ENCODE peak calls at places on chromosomes 12 and 14, in five cellular contexts. B is SK-N-SH, N is AG10803, M is foreskin fibroblast, X is PC-3. V is an unnamed sample.

GRCh38 chr14:22184157-22185025 is 404.6 kb downstream of the DAD1 start:
- DNase-seq in M (no peak), N (no peak), X (peak; percentile 30), B (no peak), V (no peak)

GRCh38 chr14:104249092-104249491 is 110.7 kb downstream of the KIF26A start:
- DNase-seq in X (no peak), B (no peak), M (no peak), N (no peak), V (no peak)

GRCh38 chr12:11830298-11830937 is 180.9 kb downstream of the ETV6 start:
- DNase-seq in N (peak; percentile 30), X (no peak), M (peak; percentile 58), B (peak; percentile 21), V (no peak)

GRCh38 chr14:26424537-26424936 is 173.3 kb downstream of the NOVA1 start:
- DNase-seq in X (no peak), B (no peak), M (no peak), N (no peak), V (no peak)

GRCh38 chr12:7758346-7758745 is 6.7 kb upstream of the NANOGNB start:
- DNase-seq in N (no peak), X (no peak), B (no peak), M (no peak), V (no peak)

GRCh38 chr14:100030441-100031153 is 34.6 kb upstream of the EVL start:
- DNase-seq in X (peak; percentile 75), N (peak; percentile 93), B (no peak), M (peak; percentile 93), V (no peak)

GRCh38 chr12:94560416-94561221 is 89.7 kb downstream of the TMCC3 start:
- DNase-seq in M (peak; percentile 62), X (peak; percentile 97), N (no peak), B (no peak), V (no peak)

GRCh38 chr14:60184597-60185555 is 19.7 kb upstream of the DHRS7 start:
- DNase-seq in N (no peak), X (no peak), B (peak; percentile 21), M (peak; percentile 65), V (no peak)

GRCh38 chr12:105418232-105418631 is 87.7 kb downstream of the C12orf75 start:
- DNase-seq in M (peak; percentile 91), N (peak; percentile 99), X (peak; percentile 81), B (no peak), V (peak; percentile 91)

GRCh38 chr12:111166779-111167540 is 201.9 kb downstream of the PHETA1 start:
- DNase-seq in B (no peak), N (no peak), X (no peak), M (no peak), V (no peak)

GRCh38 chr12:127115468-127116035 is 1151.4 kb upstream of the TMEM132C start:
- DNase-seq in X (no peak), B (no peak), N (no peak), M (no peak), V (no peak)

GRCh38 chr14:99245541-99246511 is 26.2 kb downstream of the BCL11B start:
- DNase-seq in N (no peak), B (no peak), M (no peak), X (no peak), V (peak; percentile 66)

GRCh38 chr12:118680361-118680963 is 300.9 kb upstream of the SRRM4 start:
- DNase-seq in N (no peak), X (no peak), B (no peak), M (no peak), V (no peak)

DNA sequence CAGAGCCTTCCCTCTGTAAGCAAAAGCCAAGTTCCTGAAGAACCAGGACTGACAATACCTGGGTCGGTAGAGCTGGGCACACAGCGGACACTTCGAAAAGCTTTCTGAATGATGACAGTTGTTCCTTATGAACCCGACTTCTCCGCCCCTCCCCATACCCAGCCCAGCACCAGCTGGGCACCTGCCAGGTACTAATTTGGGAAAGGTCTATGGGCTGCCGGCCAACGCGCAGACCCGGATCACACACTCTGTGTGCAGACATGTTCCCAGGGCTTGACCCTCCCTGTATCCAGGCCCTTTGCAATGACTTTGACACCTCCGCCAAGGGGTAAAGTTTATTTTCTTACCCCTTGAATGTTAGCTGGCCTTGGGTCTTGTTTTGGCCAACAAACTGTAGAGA is 18.8 kb downstream of the ITPK1 start:
- DNase-seq in X (no peak), B (no peak), N (no peak), M (no peak), V (no peak)
- TF ChIP-seq CTCF in X (no peak), B (no peak), N (no peak), M (no peak), V (no peak)

DNA sequence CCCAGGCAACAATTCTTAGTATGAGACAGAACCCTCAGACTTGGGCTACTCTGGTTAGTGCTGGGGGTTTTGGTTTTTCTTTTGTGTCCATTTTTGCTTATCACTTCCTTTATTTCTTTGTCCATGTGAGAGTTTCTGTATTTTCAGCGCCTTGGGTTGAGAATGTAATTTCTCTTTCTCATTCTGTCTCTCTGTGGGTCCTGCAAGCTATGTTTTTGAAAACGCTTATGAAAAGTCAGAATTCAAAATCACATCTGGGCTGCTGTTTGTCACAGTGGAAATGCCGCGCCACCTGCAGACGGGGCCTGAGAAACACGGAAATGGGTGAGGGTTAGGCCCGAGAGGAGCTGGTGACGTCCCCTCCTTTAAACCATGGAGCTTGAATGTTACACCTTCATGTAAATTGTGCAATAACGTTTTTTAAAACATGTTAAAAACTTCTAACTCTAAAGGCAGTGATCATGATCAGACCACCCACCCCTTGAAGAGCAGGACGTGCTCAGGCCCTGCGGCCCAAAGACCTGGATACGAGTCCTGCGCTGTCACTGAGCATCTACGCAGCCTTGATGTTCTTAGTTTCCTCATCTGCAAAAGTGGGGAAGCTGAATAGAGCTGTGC is 26.1 kb downstream of the JDP2 start:
- DNase-seq in N (no peak), B (no peak), X (no peak), M (no peak), V (no peak)
- TF ChIP-seq CTCF in N (no peak), B (no peak), X (no peak), M (no peak), V (peak; percentile 5)

DNA sequence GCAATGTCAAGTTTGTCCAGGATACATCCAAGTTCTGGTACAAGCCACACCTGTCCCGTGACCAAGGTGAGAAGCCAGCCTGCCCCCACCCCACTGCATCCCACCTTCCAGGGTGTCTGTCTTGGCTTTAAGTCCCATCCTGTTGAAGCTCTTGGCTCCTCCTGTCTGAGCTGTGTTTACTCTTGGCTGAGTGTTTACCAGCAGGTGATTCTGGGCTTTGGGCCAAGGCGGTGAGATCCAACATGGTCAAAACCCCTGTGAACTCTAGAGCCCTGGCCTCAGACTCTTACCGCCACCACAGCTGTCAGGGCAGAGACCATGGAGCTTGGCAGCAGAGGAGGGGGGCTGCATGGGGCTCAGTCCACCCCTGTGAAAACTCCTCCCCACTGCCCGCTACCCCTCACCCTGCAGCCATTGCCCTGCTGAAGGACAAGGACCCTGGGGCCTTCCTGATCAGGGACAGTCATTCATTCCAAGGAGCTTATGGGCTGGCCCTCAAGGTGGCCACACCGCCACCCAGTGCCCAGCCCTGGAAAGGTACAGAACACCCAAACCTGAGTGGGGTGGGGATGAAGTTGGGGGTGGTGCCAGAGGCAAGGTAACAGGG is 11.6 kb downstream of the TNS2 start:
- DNase-seq in M (peak; percentile 37), X (peak; percentile 87), B (no peak), N (no peak), V (peak; percentile 83)
- TF ChIP-seq CTCF in M (peak; percentile 13), X (peak; percentile 77), B (no peak), N (peak; percentile 3), V (peak; percentile 48)

GRCh38 chr12:12979731-12980259 is 20.3 kb downstream of the HEBP1 start:
- DNase-seq in X (peak; percentile 64), M (peak; percentile 95), N (peak; percentile 96), B (no peak), V (no peak)

GRCh38 chr12:12985817-12986408 is 14.2 kb downstream of the HEBP1 start:
- DNase-seq in N (no peak), B (peak; percentile 31), M (peak; percentile 57), X (peak; percentile 47), V (no peak)

GRCh38 chr12:12986775-12987332 is 13.2 kb downstream of the HEBP1 start:
- DNase-seq in N (no peak), X (no peak), B (no peak), M (peak; percentile 26), V (no peak)

GRCh38 chr12:12984119-12984518 is 15.9 kb downstream of the HEBP1 start:
- DNase-seq in N (no peak), M (no peak), X (no peak), B (no peak), V (no peak)

GRCh38 chr12:12983420-12984035 is 16.5 kb downstream of the HEBP1 start:
- DNase-seq in N (peak; percentile 66), M (peak; percentile 79), B (peak; percentile 45), X (peak; percentile 63), V (no peak)
- TF ChIP-seq CTCF in N (peak; percentile 85), M (peak; percentile 50), B (peak; percentile 78), X (peak; percentile 77), V (peak; percentile 87)

GRCh38 chr12:57485695-57486094 is 2.2 kb upstream of the MARS1 start:
- DNase-seq in B (no peak), M (no peak), X (no peak), N (no peak), V (no peak)

GRCh38 chr12:57487055-57487596 is 742 bp upstream of the MARS1 start:
- DNase-seq in N (no peak), M (no peak), B (no peak), X (no peak), V (peak; percentile 52)

GRCh38 chr12:57488397-57489156 is 709 bp downstream of the MARS1 start:
- DNase-seq in X (no peak), N (no peak), B (peak; percentile 58), M (peak; percentile 18), V (peak; percentile 20)

GRCh38 chr12:57489157-57489641 is 1.3 kb downstream of the MARS1 start:
- DNase-seq in N (peak; percentile 26), B (no peak), M (peak; percentile 28), X (no peak), V (peak; percentile 13)

DNA sequence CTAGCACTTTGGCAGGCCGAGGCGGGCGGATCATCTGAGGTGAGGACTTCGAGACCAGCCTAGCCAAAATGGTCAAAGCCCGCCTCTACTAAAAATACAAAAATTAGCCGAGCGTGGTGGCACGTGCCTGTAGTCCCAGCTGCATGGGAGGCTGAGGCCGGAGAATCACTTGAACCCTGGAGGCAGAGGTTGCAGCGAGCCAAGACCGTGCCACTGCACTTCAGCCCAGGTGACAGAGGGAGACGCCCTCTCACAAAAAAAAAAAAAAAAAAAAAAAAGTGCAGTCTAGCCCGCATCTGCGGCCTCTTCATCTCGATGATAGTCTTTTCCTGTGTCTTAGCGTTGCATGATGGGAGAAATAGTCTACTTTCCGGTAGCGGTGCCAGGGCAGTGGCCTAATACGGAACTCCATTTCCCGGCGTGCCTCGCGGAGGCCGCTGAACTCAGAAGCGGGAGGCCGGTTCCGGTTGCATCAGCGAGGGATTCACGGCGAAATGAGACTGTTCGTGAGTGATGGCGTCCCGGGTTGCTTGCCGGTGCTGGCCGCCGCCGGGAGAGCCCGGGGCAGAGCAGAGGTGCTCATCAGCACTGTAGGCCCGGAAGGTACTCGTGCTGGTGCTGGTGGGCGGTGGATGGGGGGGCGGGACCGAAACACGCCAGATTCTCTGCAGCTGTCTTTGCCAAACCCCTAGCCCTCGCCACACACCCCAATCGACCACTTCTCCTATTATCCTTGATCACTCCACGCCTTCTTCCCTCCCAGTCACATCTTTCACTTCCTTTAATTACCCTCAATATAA is at the start of gene MARS1:
- DNase-seq in N (peak; percentile 96), M (peak; percentile 99), B (peak; percentile 92), X (peak; percentile 98), V (peak; percentile 94)
- TF ChIP-seq CTCF in N (no peak), M (no peak), B (peak; percentile 32), X (peak; percentile 49), V (peak; percentile 27)

GRCh38 chr12:121015825-121016766 is at the start of gene C12orf43:
- DNase-seq in M (peak; percentile 94), N (peak; percentile 83), X (peak; percentile 96), B (peak; percentile 92), V (peak; percentile 95)
- TF ChIP-seq CTCF in M (no peak), N (no peak), X (no peak), B (no peak), V (peak; percentile 10)

V was measured in chondrocyte.